ENCODE peak calls at places on chromosomes 7 and 10, in six cellular contexts. O is GM12864; Z is GM20000; N is NCI-H1417; I is CD8-positive, alpha-beta T cell; M is Daoy. Q is an unnamed sample.

GRCh38 chr10:10854715-10855114 is 163.0 kb upstream of the CELF2 start:
- DNase-seq in I (no peak), N (no peak), M (no peak), O (no peak), Z (no peak), Q (no peak)

GRCh38 chr10:8418631-8419030 is 364.1 kb downstream of the GATA3 start:
- DNase-seq in I (no peak), M (no peak), N (no peak), O (no peak), Z (no peak), Q (no peak)

GRCh38 chr10:86632009-86632800 is 22.1 kb upstream of the OPN4 start:
- DNase-seq in I (no peak), M (no peak), O (no peak), Z (no peak), N (no peak), Q (no peak)

GRCh38 chr7:29485376-29486190 is 78.1 kb upstream of the PRR15 start:
- DNase-seq in O (no peak), Z (no peak), I (no peak), N (no peak), M (no peak), Q (no peak)

GRCh38 chr7:22110227-22110839 is 164.6 kb upstream of the CDCA7L start:
- DNase-seq in N (peak), M (peak), I (peak), O (peak), Z (peak), Q (no peak)

GRCh38 chr7:69429817-69430501 is 168.3 kb upstream of the AUTS2 start:
- DNase-seq in Z (no peak), O (no peak), M (peak), I (no peak), N (no peak), Q (no peak)

GRCh38 chr7:51314041-51314440 is 2.6 kb downstream of the COBL start:
- DNase-seq in Z (no peak), I (no peak), N (no peak), M (no peak), O (no peak), Q (no peak)

GRCh38 chr10:74322141-74322540 is 171.1 kb downstream of the ADK start:
- DNase-seq in M (no peak), N (no peak), O (no peak), I (no peak), Z (no peak), Q (no peak)

GRCh38 chr7:64494912-64495461 is 67.9 kb downstream of the ZNF680 start:
- DNase-seq in O (no peak), M (peak), I (no peak), Z (no peak), N (no peak), Q (no peak)

GRCh38 chr7:37182011-37182478 is 266.6 kb downstream of the ELMO1 start:
- DNase-seq in I (peak), O (peak), M (peak), N (peak), Z (peak), Q (no peak)

GRCh38 chr10:127153166-127153565 is 43.2 kb downstream of the INSYN2A start:
- DNase-seq in I (no peak), N (no peak), Z (no peak), O (no peak), M (no peak), Q (no peak)

GRCh38 chr7:4159761-4160554 is 522.1 kb upstream of the FOXK1 start:
- DNase-seq in I (no peak), Z (no peak), N (no peak), M (no peak), O (no peak), Q (no peak)

GRCh38 chr10:59273453-59273852 is 88.9 kb downstream of the FAM13C start:
- DNase-seq in Z (no peak), M (no peak), N (no peak), I (no peak), O (no peak), Q (no peak)

GRCh38 chr10:11058965-11059364 is 41.3 kb downstream of the CELF2 start:
- DNase-seq in O (no peak), Z (no peak), M (peak), I (no peak), N (no peak), Q (peak)

GRCh38 chr10:72186633-72187330 is 29.0 kb upstream of the ANAPC16 start:
- DNase-seq in N (no peak), M (no peak), I (no peak), Z (no peak), O (no peak), Q (no peak)

GRCh38 chr10:42932735-42933453 is 144.0 kb upstream of the RET start:
- DNase-seq in I (peak), M (peak), O (no peak), N (no peak), Z (no peak), Q (no peak)

GRCh38 chr10:94133239-94133638 is 139.5 kb downstream of the PLCE1 start:
- DNase-seq in I (no peak), Z (no peak), N (no peak), M (no peak), O (no peak), Q (no peak)

GRCh38 chr7:130189281-130189782 is 15.9 kb downstream of the TMEM209 start:
- DNase-seq in M (no peak), O (no peak), I (no peak), Z (no peak), N (no peak), Q (no peak)

GRCh38 chr10:75935650-75936400 is 504.4 kb downstream of the LRMDA start:
- DNase-seq in N (no peak), O (no peak), M (no peak), Z (no peak), I (no peak), Q (no peak)

GRCh38 chr7:136869991-136870798 is 1.7 kb downstream of the CHRM2 start:
- DNase-seq in N (no peak), I (no peak), M (peak), Z (no peak), O (no peak), Q (no peak)

GRCh38 chr7:128004623-128005022 is 26.6 kb downstream of the LRRC4 start:
- DNase-seq in O (no peak), N (no peak), M (no peak), Z (no peak), I (no peak), Q (no peak)

GRCh38 chr7:80584778-80585177 is 53.7 kb upstream of the CD36 start:
- DNase-seq in N (peak), I (no peak), O (no peak), Z (no peak), M (peak), Q (peak)

GRCh38 chr10:103757531-103758293 is 97.7 kb downstream of the SH3PXD2A start:
- DNase-seq in M (peak), I (no peak), N (no peak), O (no peak), Z (no peak), Q (peak)

GRCh38 chr7:108415821-108416536 is 40.3 kb downstream of the NRCAM start:
- DNase-seq in M (peak), I (no peak), N (peak), O (peak), Z (peak), Q (peak)

GRCh38 chr7:105653441-105654005 is 72.2 kb upstream of the EFCAB10 start:
- DNase-seq in N (no peak), Z (no peak), M (no peak), I (no peak), O (no peak), Q (no peak)

GRCh38 chr10:62819521-62819920 is 3.4 kb upstream of the EGR2 start:
- DNase-seq in M (no peak), Z (no peak), N (peak), O (no peak), I (no peak), Q (no peak)

GRCh38 chr7:23654508-23654907 is 25.5 kb upstream of the FAM221A start:
- DNase-seq in Z (no peak), N (no peak), M (peak), O (no peak), I (no peak), Q (no peak)